ENCODE peak calls at places on chromosome 21, in five cellular contexts. U is activated naive CD8-positive, alpha-beta T cell treated with anti-CD3 and anti-CD28 coated beads for 36 hours; W is T47D; R is GM23248; H is AML-193. Y is an unnamed sample.

GRCh38 chr21:25735895-25736597 is 1.3 kb downstream of the GABPA start:
- DNase-seq in W (no peak), R (peak), H (peak), U (no peak), Y (no peak)

GRCh38 chr21:42526379-42526727 is 12.7 kb downstream of the SLC37A1 start:
- DNase-seq in W (no peak), U (no peak), H (no peak), R (no peak), Y (no peak)

GRCh38 chr21:24224411-24224810 is 1382.9 kb downstream of the MRPL39 start:
- DNase-seq in H (no peak), U (no peak), W (no peak), R (no peak), Y (no peak)

GRCh38 chr21:34824314-34824713 is 155.5 kb downstream of the CLIC6 start:
- DNase-seq in R (no peak), U (no peak), W (peak), H (no peak), Y (no peak)

GRCh38 chr21:44817914-44818635 is at the start of gene SUMO3:
- DNase-seq in W (peak), R (peak), H (peak), U (peak), Y (peak)

GRCh38 chr21:34129039-34129891 is 55.9 kb downstream of the MRPS6 start:
- DNase-seq in U (peak), H (no peak), R (peak), W (peak), Y (peak)

GRCh38 chr21:44800103-44800502 is 1.5 kb downstream of the UBE2G2 start:
- DNase-seq in W (peak), H (peak), R (peak), U (no peak), Y (no peak)

GRCh38 chr21:37367758-37368535 is 1.4 kb downstream of the DYRK1A start:
- DNase-seq in H (no peak), W (peak), U (peak), R (peak), Y (no peak)

GRCh38 chr21:34748862-34749261 is 80.1 kb downstream of the CLIC6 start:
- DNase-seq in H (no peak), R (no peak), U (no peak), W (no peak), Y (no peak)

GRCh38 chr21:39673736-39674135 is 61.0 kb downstream of the B3GALT5 start:
- DNase-seq in W (no peak), U (no peak), H (no peak), R (no peak), Y (no peak)

GRCh38 chr21:37087188-37087587 is 14.1 kb downstream of the TTC3 start:
- DNase-seq in R (peak), W (peak), U (no peak), H (peak), Y (peak)

GRCh38 chr21:40505681-40506080 is 341.3 kb downstream of the DSCAM start:
- DNase-seq in H (no peak), R (no peak), W (no peak), U (no peak), Y (no peak)

GRCh38 chr21:34113842-34114241 is 40.5 kb downstream of the MRPS6 start:
- DNase-seq in U (no peak), R (no peak), H (no peak), W (no peak), Y (no peak)

GRCh38 chr21:25573409-25574206 is 33.7 kb downstream of the MRPL39 start:
- DNase-seq in R (peak), H (no peak), W (peak), U (peak), Y (peak)

GRCh38 chr21:34989337-34990151 is 59.6 kb downstream of the RUNX1 start:
- DNase-seq in H (no peak), W (no peak), R (peak), U (peak), Y (no peak)

GRCh38 chr21:32562915-32563314 is 22.4 kb downstream of the TCP10L start:
- DNase-seq in H (no peak), U (no peak), W (no peak), R (no peak), Y (no peak)

GRCh38 chr21:46000731-46001641 is 19.4 kb downstream of the COL6A1 start:
- DNase-seq in H (no peak), W (no peak), U (no peak), R (peak), Y (no peak)

GRCh38 chr21:42021751-42022430 is 11.7 kb upstream of the ZBTB21 start:
- DNase-seq in H (no peak), R (no peak), W (no peak), U (no peak), Y (no peak)

GRCh38 chr21:33642896-33643657 is 776 bp downstream of the ITSN1 start:
- DNase-seq in U (peak), W (peak), H (no peak), R (peak), Y (no peak)

GRCh38 chr21:42937960-42938580 is 12.6 kb upstream of the ERVH48-1 start:
- DNase-seq in R (no peak), U (no peak), W (no peak), H (no peak), Y (no peak)

GRCh38 chr21:38379171-38379570 is 119.1 kb downstream of the ERG start:
- DNase-seq in H (no peak), W (no peak), U (no peak), R (peak), Y (no peak)

GRCh38 chr21:36700961-36701911 is 2.3 kb downstream of the SIM2 start:
- DNase-seq in H (no peak), R (no peak), U (no peak), W (no peak), Y (no peak)

GRCh38 chr21:31420988-31421387 is 76.9 kb upstream of the TIAM1 start:
- DNase-seq in U (no peak), W (no peak), H (no peak), R (no peak), Y (no peak)

GRCh38 chr21:28705616-28706015 is 287.1 kb downstream of the LTN1 start:
- DNase-seq in U (no peak), R (peak), W (no peak), H (no peak), Y (no peak)

GRCh38 chr21:45539796-45540600 is 2.2 kb downstream of the SLC19A1 start:
- DNase-seq in U (no peak), W (no peak), H (no peak), R (no peak), Y (no peak)

GRCh38 chr21:26115346-26115745 is 55.2 kb downstream of the APP start:
- DNase-seq in W (peak), H (no peak), U (no peak), R (no peak), Y (no peak)

GRCh38 chr21:26563977-26564503 is 9.0 kb downstream of the CYYR1 start:
- DNase-seq in U (no peak), R (no peak), W (no peak), H (no peak), Y (no peak)

GRCh38 chr21:44592446-44593365 is at the start of gene KRTAP10-6:
- DNase-seq in W (no peak), U (no peak), R (no peak), H (no peak), Y (no peak)

GRCh38 chr21:33367309-33367973 is 35.8 kb upstream of the IFNGR2 start:
- DNase-seq in R (no peak), H (no peak), W (peak), U (no peak), Y (no peak)

GRCh38 chr21:28111151-28111619 is 881.5 kb downstream of the LTN1 start:
- DNase-seq in U (no peak), R (peak), H (no peak), W (no peak), Y (no peak)

GRCh38 chr21:46005481-46005881 is 23.9 kb downstream of the COL6A1 start:
- DNase-seq in H (no peak), R (no peak), U (no peak), W (no peak), Y (no peak)

GRCh38 chr21:45098867-45099266 is 24.5 kb downstream of the ADARB1 start:
- DNase-seq in H (no peak), R (peak), W (peak), U (no peak), Y (no peak)

GRCh38 chr21:25639922-25640670 is 1.0 kb downstream of the JAM2 start:
- DNase-seq in R (peak), H (no peak), U (peak), W (peak), Y (peak)

GRCh38 chr21:31714741-31715365 is 17.1 kb downstream of the SCAF4 start:
- DNase-seq in H (no peak), R (no peak), W (no peak), U (no peak), Y (no peak)